ENCODE peak calls at places on chromosome 19, in eight cellular contexts. One of them, this sample, is unnamed.

GRCh38 chr19:29687897-29688728 is 22.9 kb downstream of the PLEKHF1 start:
- DNase-seq in WERI-Rb-1: no peak
- DNase-seq in uterus: no peak
- DNase-seq in CD8-positive, alpha-beta T cell: no peak
- DNase-seq in left lung: no peak
- DNase-seq in endothelial cell of umbilical vein: peak
- DNase-seq in body of pancreas: no peak
- DNase-seq in IMR-90: peak
- DNase-seq in this sample: no peak

GRCh38 chr19:293436-294110 is 2.4 kb upstream of the PLPP2 start:
- DNase-seq in WERI-Rb-1: no peak
- DNase-seq in uterus: peak
- DNase-seq in CD8-positive, alpha-beta T cell: no peak
- DNase-seq in left lung: no peak
- DNase-seq in endothelial cell of umbilical vein: no peak
- DNase-seq in body of pancreas: no peak
- DNase-seq in IMR-90: no peak
- DNase-seq in this sample: no peak

GRCh38 chr19:55956431-55956830 is 8.8 kb downstream of the NLRP8 start:
- DNase-seq in WERI-Rb-1: no peak
- DNase-seq in uterus: no peak
- DNase-seq in CD8-positive, alpha-beta T cell: no peak
- DNase-seq in left lung: no peak
- DNase-seq in endothelial cell of umbilical vein: no peak
- DNase-seq in body of pancreas: no peak
- DNase-seq in IMR-90: no peak
- DNase-seq in this sample: no peak

GRCh38 chr19:9608912-9609311 is 12.1 kb downstream of the ZNF561 start:
- DNase-seq in WERI-Rb-1: no peak
- DNase-seq in uterus: no peak
- DNase-seq in CD8-positive, alpha-beta T cell: no peak
- DNase-seq in left lung: no peak
- DNase-seq in endothelial cell of umbilical vein: no peak
- DNase-seq in body of pancreas: no peak
- DNase-seq in IMR-90: no peak
- DNase-seq in this sample: no peak

GRCh38 chr19:44608391-44608821 is 5.0 kb upstream of the IGSF23 start:
- DNase-seq in WERI-Rb-1: no peak
- DNase-seq in uterus: no peak
- DNase-seq in CD8-positive, alpha-beta T cell: no peak
- DNase-seq in left lung: no peak
- DNase-seq in endothelial cell of umbilical vein: peak
- DNase-seq in body of pancreas: no peak
- DNase-seq in IMR-90: peak
- DNase-seq in this sample: peak

GRCh38 chr19:10603084-10603872 is 16.2 kb upstream of the AP1M2 start:
- DNase-seq in WERI-Rb-1: no peak
- DNase-seq in uterus: peak
- DNase-seq in CD8-positive, alpha-beta T cell: peak
- DNase-seq in left lung: peak
- DNase-seq in endothelial cell of umbilical vein: peak
- DNase-seq in body of pancreas: peak
- DNase-seq in IMR-90: no peak
- DNase-seq in this sample: peak

GRCh38 chr19:10500247-10500592 is 2.9 kb downstream of the KEAP1 start:
- DNase-seq in WERI-Rb-1: no peak
- DNase-seq in uterus: no peak
- DNase-seq in CD8-positive, alpha-beta T cell: no peak
- DNase-seq in left lung: no peak
- DNase-seq in endothelial cell of umbilical vein: no peak
- DNase-seq in body of pancreas: no peak
- DNase-seq in IMR-90: no peak
- DNase-seq in this sample: no peak

GRCh38 chr19:23822735-23823134 is 64.0 kb upstream of the ZNF681 start:
- DNase-seq in WERI-Rb-1: no peak
- DNase-seq in uterus: no peak
- DNase-seq in CD8-positive, alpha-beta T cell: no peak
- DNase-seq in left lung: no peak
- DNase-seq in endothelial cell of umbilical vein: no peak
- DNase-seq in body of pancreas: no peak
- DNase-seq in IMR-90: no peak
- DNase-seq in this sample: no peak

GRCh38 chr19:23101241-23101640 is 15.6 kb upstream of the ZNF730 start:
- DNase-seq in WERI-Rb-1: no peak
- DNase-seq in uterus: no peak
- DNase-seq in CD8-positive, alpha-beta T cell: no peak
- DNase-seq in left lung: no peak
- DNase-seq in endothelial cell of umbilical vein: no peak
- DNase-seq in body of pancreas: no peak
- DNase-seq in IMR-90: no peak
- DNase-seq in this sample: no peak

GRCh38 chr19:35853038-35853756 is 893 bp upstream of the NPHS1 start:
- DNase-seq in WERI-Rb-1: no peak
- DNase-seq in uterus: no peak
- DNase-seq in CD8-positive, alpha-beta T cell: no peak
- DNase-seq in left lung: no peak
- DNase-seq in endothelial cell of umbilical vein: no peak
- DNase-seq in body of pancreas: no peak
- DNase-seq in IMR-90: no peak
- DNase-seq in this sample: no peak

GRCh38 chr19:35851213-35852028 is 883 bp downstream of the NPHS1 start:
- DNase-seq in WERI-Rb-1: peak
- DNase-seq in uterus: no peak
- DNase-seq in CD8-positive, alpha-beta T cell: no peak
- DNase-seq in left lung: no peak
- DNase-seq in endothelial cell of umbilical vein: no peak
- DNase-seq in body of pancreas: peak
- DNase-seq in IMR-90: no peak
- DNase-seq in this sample: no peak

GRCh38 chr19:35848919-35849505 is 3.3 kb downstream of the NPHS1 start:
- DNase-seq in WERI-Rb-1: no peak
- DNase-seq in uterus: no peak
- DNase-seq in CD8-positive, alpha-beta T cell: no peak
- DNase-seq in left lung: no peak
- DNase-seq in endothelial cell of umbilical vein: no peak
- DNase-seq in body of pancreas: no peak
- DNase-seq in IMR-90: no peak
- DNase-seq in this sample: no peak

GRCh38 chr19:35848486-35848885 is 3.8 kb downstream of the NPHS1 start:
- DNase-seq in WERI-Rb-1: no peak
- DNase-seq in uterus: no peak
- DNase-seq in CD8-positive, alpha-beta T cell: no peak
- DNase-seq in left lung: no peak
- DNase-seq in endothelial cell of umbilical vein: no peak
- DNase-seq in body of pancreas: no peak
- DNase-seq in IMR-90: no peak
- DNase-seq in this sample: no peak

GRCh38 chr19:35852029-35852780 is at the start of gene NPHS1:
- DNase-seq in WERI-Rb-1: peak
- DNase-seq in uterus: no peak
- DNase-seq in CD8-positive, alpha-beta T cell: no peak
- DNase-seq in left lung: no peak
- DNase-seq in endothelial cell of umbilical vein: no peak
- DNase-seq in body of pancreas: peak
- DNase-seq in IMR-90: no peak
- DNase-seq in this sample: no peak
- H3K27ac ChIP-seq in WERI-Rb-1: peak
- H3K27ac ChIP-seq in uterus: no peak
- H3K27ac ChIP-seq in CD8-positive, alpha-beta T cell: no peak
- H3K27ac ChIP-seq in left lung: no peak
- H3K27ac ChIP-seq in endothelial cell of umbilical vein: no peak
- H3K27ac ChIP-seq in body of pancreas: peak
- H3K27ac ChIP-seq in IMR-90: no peak
- H3K27ac ChIP-seq in this sample: no peak

DNA sequence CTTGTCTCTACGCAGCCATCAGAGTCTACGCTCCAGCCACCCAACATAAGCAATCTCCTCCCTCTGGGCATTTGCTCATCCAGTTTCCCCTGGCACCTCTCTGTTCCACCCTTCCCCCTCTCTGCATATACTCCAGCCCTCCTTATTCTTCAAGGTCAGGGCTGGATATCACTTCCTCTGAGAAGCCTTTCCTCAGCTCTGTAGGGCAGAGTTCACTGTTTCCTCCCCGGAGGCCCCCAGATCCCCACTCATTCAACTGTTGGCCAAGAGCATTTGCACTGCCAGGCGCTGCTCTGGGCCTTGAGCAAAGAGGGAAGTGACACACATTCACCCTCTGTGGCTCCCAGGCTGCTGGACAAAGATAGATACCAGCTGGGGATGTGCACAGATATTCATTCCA is 3.3 kb downstream of the FCGRT start:
- DNase-seq in WERI-Rb-1: no peak
- DNase-seq in uterus: no peak
- DNase-seq in CD8-positive, alpha-beta T cell: no peak
- DNase-seq in left lung: peak
- DNase-seq in endothelial cell of umbilical vein: peak
- DNase-seq in body of pancreas: peak
- DNase-seq in IMR-90: no peak
- DNase-seq in this sample: peak
- H3K4me3 ChIP-seq in WERI-Rb-1: no peak
- H3K4me3 ChIP-seq in uterus: no peak
- H3K4me3 ChIP-seq in CD8-positive, alpha-beta T cell: no peak
- H3K4me3 ChIP-seq in left lung: no peak
- H3K4me3 ChIP-seq in endothelial cell of umbilical vein: no peak
- H3K4me3 ChIP-seq in body of pancreas: no peak
- H3K4me3 ChIP-seq in IMR-90: no peak
- H3K4me3 ChIP-seq in this sample: no peak

DNA sequence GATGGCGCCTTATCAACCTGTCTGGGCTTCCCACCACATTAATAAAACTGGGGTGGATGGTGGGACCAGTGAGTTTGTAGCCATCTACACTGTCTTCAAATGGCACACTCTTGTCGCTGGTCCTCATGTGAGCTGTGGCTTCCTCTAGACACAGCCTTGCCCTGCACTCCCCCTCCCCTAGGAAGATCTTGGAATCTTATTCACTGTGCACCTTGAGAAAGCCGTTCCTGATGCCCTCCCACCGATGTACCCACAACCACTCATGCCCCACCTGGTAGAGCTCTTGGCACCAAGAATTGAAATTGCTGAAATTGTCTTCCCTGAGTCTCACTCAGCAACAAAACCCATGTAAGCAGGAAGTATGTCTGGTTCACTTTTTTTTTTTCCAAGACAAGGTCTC is 146.0 kb downstream of the PTPRS start:
- DNase-seq in WERI-Rb-1: no peak
- DNase-seq in uterus: no peak
- DNase-seq in CD8-positive, alpha-beta T cell: no peak
- DNase-seq in left lung: no peak
- DNase-seq in endothelial cell of umbilical vein: no peak
- DNase-seq in body of pancreas: no peak
- DNase-seq in IMR-90: no peak
- DNase-seq in this sample: no peak
- H3K27ac ChIP-seq in WERI-Rb-1: no peak
- H3K27ac ChIP-seq in uterus: no peak
- H3K27ac ChIP-seq in CD8-positive, alpha-beta T cell: no peak
- H3K27ac ChIP-seq in left lung: no peak
- H3K27ac ChIP-seq in endothelial cell of umbilical vein: no peak
- H3K27ac ChIP-seq in body of pancreas: no peak
- H3K27ac ChIP-seq in IMR-90: no peak
- H3K27ac ChIP-seq in this sample: no peak

GRCh38 chr19:39480337-39481228 is at the start of gene TIMM50:
- DNase-seq in WERI-Rb-1: peak
- DNase-seq in uterus: peak
- DNase-seq in CD8-positive, alpha-beta T cell: peak
- DNase-seq in left lung: peak
- DNase-seq in endothelial cell of umbilical vein: peak
- DNase-seq in body of pancreas: peak
- DNase-seq in IMR-90: peak
- DNase-seq in this sample: peak
- H3K4me3 ChIP-seq in WERI-Rb-1: peak
- H3K4me3 ChIP-seq in uterus: peak
- H3K4me3 ChIP-seq in CD8-positive, alpha-beta T cell: peak
- H3K4me3 ChIP-seq in left lung: peak
- H3K4me3 ChIP-seq in endothelial cell of umbilical vein: peak
- H3K4me3 ChIP-seq in body of pancreas: peak
- H3K4me3 ChIP-seq in IMR-90: peak
- H3K4me3 ChIP-seq in this sample: peak

DNA sequence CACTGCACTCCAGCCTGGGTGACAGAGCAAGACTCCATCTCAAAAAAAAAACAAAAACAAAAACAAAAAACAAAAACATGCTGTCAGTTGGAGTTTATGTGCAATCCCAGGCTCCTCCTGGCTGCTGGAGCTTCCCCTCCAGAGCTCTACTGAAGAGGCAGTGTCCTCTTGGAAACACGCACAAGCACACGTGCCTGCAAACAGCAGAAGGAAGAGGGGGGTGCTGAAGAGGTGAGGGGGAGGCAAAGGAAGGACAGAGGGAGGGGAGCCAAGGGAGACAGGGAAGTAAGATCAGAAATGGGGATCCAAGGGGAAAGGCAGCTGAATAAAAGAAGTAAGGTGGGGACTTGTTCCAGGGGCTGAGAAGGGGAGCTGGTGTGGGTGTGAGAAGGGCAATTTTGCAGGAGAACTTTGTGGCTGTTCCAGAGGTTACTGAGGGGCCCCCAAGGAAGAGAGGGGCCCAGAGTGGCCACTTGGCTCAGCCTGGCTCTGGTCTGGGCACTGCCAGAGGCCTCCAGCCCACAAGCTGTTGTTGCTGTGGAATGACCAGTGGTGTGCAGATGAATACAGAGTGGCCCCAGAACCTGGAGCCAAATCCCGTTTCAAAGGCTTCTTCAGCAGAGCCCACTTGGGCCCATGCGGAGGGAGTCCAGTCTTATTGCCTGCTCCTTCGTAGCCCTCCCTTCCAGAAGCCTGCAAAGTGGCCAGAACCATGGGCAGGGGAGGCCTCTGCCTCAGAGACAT is 34.4 kb downstream of the LYL1 start:
- DNase-seq in WERI-Rb-1: no peak
- DNase-seq in uterus: no peak
- DNase-seq in CD8-positive, alpha-beta T cell: no peak
- DNase-seq in left lung: no peak
- DNase-seq in endothelial cell of umbilical vein: no peak
- DNase-seq in body of pancreas: no peak
- DNase-seq in IMR-90: no peak
- DNase-seq in this sample: peak
- H3K27ac ChIP-seq in WERI-Rb-1: no peak
- H3K27ac ChIP-seq in uterus: peak
- H3K27ac ChIP-seq in CD8-positive, alpha-beta T cell: no peak
- H3K27ac ChIP-seq in left lung: no peak
- H3K27ac ChIP-seq in endothelial cell of umbilical vein: no peak
- H3K27ac ChIP-seq in body of pancreas: no peak
- H3K27ac ChIP-seq in IMR-90: no peak
- H3K27ac ChIP-seq in this sample: no peak

GRCh38 chr19:7191946-7192691 is 102.1 kb downstream of the INSR start:
- DNase-seq in WERI-Rb-1: no peak
- DNase-seq in uterus: no peak
- DNase-seq in CD8-positive, alpha-beta T cell: peak
- DNase-seq in left lung: no peak
- DNase-seq in endothelial cell of umbilical vein: no peak
- DNase-seq in body of pancreas: no peak
- DNase-seq in IMR-90: no peak
- DNase-seq in this sample: no peak
- H3K4me3 ChIP-seq in WERI-Rb-1: no peak
- H3K4me3 ChIP-seq in uterus: no peak
- H3K4me3 ChIP-seq in CD8-positive, alpha-beta T cell: peak
- H3K4me3 ChIP-seq in left lung: no peak
- H3K4me3 ChIP-seq in endothelial cell of umbilical vein: no peak
- H3K4me3 ChIP-seq in body of pancreas: no peak
- H3K4me3 ChIP-seq in IMR-90: no peak
- H3K4me3 ChIP-seq in this sample: no peak